ENCODE peak calls at places on chromosome 14, in six cellular contexts. A is glutamatergic neuron, H is IMR-90, I is omental fat pad, C is endothelial cell, X is RWPE1. G is an unnamed sample.

GRCh38 chr14:92848941-92849340 is 54.8 kb downstream of the GOLGA5 start:
- DNase-seq in A (no peak), H (no peak), I (no peak), C (no peak), X (no peak), G (no peak)

GRCh38 chr14:22071001-22071400 is 397.4 kb upstream of the OR4E1 start:
- DNase-seq in A (no peak), H (no peak), I (no peak), C (no peak), X (no peak), G (no peak)

GRCh38 chr14:100535287-100536131 is 51.7 kb downstream of the BEGAIN start:
- DNase-seq in A (peak), H (no peak), I (no peak), C (no peak), X (no peak), G (peak)

GRCh38 chr14:26606729-26607128 is 8.9 kb upstream of the NOVA1 start:
- DNase-seq in A (no peak), H (peak), I (no peak), C (no peak), X (no peak), G (no peak)

GRCh38 chr14:89618821-89619551 is 202.0 kb upstream of the FOXN3 start:
- DNase-seq in A (peak), H (peak), I (no peak), C (peak), X (peak), G (peak)

GRCh38 chr14:36254020-36254614 is 66.3 kb downstream of the MBIP start:
- DNase-seq in A (no peak), H (peak), I (no peak), C (no peak), X (no peak), G (peak)

GRCh38 chr14:44392984-44393383 is 114.1 kb downstream of the FSCB start:
- DNase-seq in A (no peak), H (no peak), I (no peak), C (no peak), X (no peak), G (no peak)

GRCh38 chr14:33063521-33063920 is 124.8 kb downstream of the NPAS3 start:
- DNase-seq in A (no peak), H (no peak), I (no peak), C (no peak), X (no peak), G (no peak)

GRCh38 chr14:85071447-85071846 is 458.5 kb upstream of the FLRT2 start:
- DNase-seq in A (no peak), H (no peak), I (no peak), C (no peak), X (no peak), G (no peak)

GRCh38 chr14:100816286-100816949 is 9.5 kb upstream of the MEG3 start:
- DNase-seq in A (no peak), H (no peak), I (no peak), C (no peak), X (no peak), G (no peak)

GRCh38 chr14:37150414-37150813 is 22.0 kb downstream of the SLC25A21 start:
- DNase-seq in A (no peak), H (peak), I (no peak), C (no peak), X (peak), G (peak)

GRCh38 chr14:65359503-65359902 is 53.0 kb upstream of the FUT8 start:
- DNase-seq in A (no peak), H (peak), I (no peak), C (no peak), X (no peak), G (no peak)

GRCh38 chr14:91092095-91092494 is 21.8 kb upstream of the DGLUCY start:
- DNase-seq in A (no peak), H (no peak), I (no peak), C (no peak), X (no peak), G (no peak)

GRCh38 chr14:64337901-64338615 is 43.9 kb upstream of the ESR2 start:
- DNase-seq in A (peak), H (peak), I (peak), C (peak), X (peak), G (peak)

GRCh38 chr14:75339059-75339458 is 60.4 kb downstream of the FOS start:
- DNase-seq in A (no peak), H (peak), I (no peak), C (no peak), X (no peak), G (no peak)

GRCh38 chr14:91167380-91167770 is 53.5 kb downstream of the DGLUCY start:
- DNase-seq in A (no peak), H (no peak), I (no peak), C (no peak), X (no peak), G (no peak)

GRCh38 chr14:51424569-51425251 is 184.7 kb downstream of the TMX1 start:
- DNase-seq in A (no peak), H (peak), I (no peak), C (no peak), X (no peak), G (no peak)
- TF ChIP-seq CTCF in A (no peak), H (no peak), I (no peak), C (no peak), X (no peak), G (no peak)

DNA sequence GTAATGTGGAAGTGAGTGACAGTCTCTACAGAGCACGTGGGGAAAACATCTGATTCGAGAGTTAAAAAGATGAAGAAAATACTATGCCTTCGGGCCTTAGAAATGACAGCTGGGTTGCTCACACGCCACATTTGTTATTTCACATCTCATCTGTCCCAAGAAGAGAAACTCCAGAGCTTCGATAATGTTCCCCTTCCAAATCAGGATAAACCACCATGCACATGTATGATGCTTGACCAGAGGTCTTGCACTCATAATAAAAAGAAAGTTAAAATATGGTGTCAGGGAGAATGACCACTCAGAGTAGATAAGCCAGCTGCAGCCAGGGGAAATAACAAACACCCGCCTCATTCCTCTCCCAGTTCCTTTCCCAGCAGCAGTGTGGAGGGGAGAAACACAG is 34.6 kb downstream of the NIN start:
- DNase-seq in A (no peak), H (no peak), I (no peak), C (no peak), X (no peak), G (no peak)
- TF ChIP-seq CTCF in A (no peak), H (no peak), I (no peak), C (no peak), X (no peak), G (no peak)

GRCh38 chr14:55804198-55804553 is 224.2 kb downstream of the KTN1 start:
- DNase-seq in A (no peak), H (no peak), I (no peak), C (no peak), X (no peak), G (no peak)

GRCh38 chr14:55805250-55805649 is 225.2 kb downstream of the KTN1 start:
- DNase-seq in A (no peak), H (no peak), I (no peak), C (no peak), X (no peak), G (no peak)

GRCh38 chr14:55801121-55801520 is 221.1 kb downstream of the KTN1 start:
- DNase-seq in A (no peak), H (no peak), I (no peak), C (no peak), X (no peak), G (no peak)

GRCh38 chr14:55803506-55804197 is 223.6 kb downstream of the KTN1 start:
- DNase-seq in A (no peak), H (no peak), I (no peak), C (no peak), X (no peak), G (no peak)

GRCh38 chr14:55802986-55803431 is 223.0 kb downstream of the KTN1 start:
- DNase-seq in A (no peak), H (peak), I (no peak), C (no peak), X (peak), G (no peak)
- TF ChIP-seq CTCF in A (no peak), H (peak), I (no peak), C (no peak), X (no peak), G (no peak)

DNA sequence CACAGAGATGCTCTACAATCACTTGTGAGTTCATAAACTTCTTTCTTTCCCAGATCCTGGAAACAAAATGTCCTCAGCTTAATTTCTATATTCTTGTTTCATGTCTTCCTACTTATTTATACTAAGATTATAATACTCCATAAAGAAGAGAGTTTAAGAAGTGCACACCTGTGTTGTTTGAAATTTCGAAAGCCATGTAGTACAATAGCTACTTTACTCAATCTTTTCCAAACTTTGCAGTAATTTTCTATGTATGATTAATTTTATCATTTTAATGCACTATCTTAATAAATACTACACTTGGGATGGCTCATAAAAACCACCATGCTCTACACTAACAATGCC is 300 bp upstream of the TTC5 start:
- DNase-seq in A (no peak), H (no peak), I (no peak), C (no peak), X (no peak), G (no peak)
- TF ChIP-seq CTCF in A (no peak), H (no peak), I (no peak), C (peak), X (no peak), G (no peak)

DNA sequence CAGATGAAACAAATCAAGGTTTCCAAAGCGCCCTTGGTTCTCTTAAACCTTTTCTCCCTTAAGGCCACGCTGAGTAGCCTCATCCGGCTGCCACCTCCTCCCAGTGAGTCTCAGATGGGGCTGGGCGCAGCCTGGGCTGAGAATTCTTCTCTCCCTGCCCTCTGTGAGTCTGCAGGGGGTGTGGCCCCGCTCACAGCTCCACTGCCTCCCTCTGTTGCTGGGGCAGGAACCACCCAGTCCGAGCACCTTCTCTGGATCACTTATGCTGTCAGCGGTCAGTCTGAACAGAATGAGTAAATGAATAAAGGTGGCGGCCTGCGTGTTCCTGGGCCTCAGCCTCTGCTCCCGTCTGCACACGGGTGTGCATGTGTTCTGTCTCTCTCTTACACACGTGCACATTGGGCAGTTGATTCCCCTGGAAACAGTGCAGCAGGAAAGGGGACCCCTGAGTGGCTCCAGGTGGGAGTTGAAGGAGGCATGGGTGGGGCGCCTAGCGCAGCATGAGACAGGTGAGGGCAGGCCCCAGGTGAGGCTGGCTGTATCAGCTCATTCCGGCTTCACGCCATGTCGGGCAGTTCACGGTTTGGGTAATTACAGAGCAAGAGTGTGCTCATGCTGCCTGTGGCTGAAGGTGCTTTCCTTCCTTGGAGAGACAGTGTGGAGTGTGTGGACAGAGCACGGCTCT is 4.3 kb downstream of the PAPLN start:
- DNase-seq in A (no peak), H (no peak), I (no peak), C (no peak), X (no peak), G (no peak)
- TF ChIP-seq CTCF in A (no peak), H (no peak), I (no peak), C (no peak), X (no peak), G (no peak)

GRCh38 chr14:46580941-46581671 is 70.5 kb downstream of the RPL10L start:
- DNase-seq in A (peak), H (no peak), I (no peak), C (peak), X (no peak), G (peak)
- TF ChIP-seq CTCF in A (peak), H (no peak), I (no peak), C (peak), X (peak), G (peak)

G was measured in nephron progenitor cell.